ENCODE peak calls at places on chromosomes 2 and 18, in eight cellular contexts. F is GM23248, U is MCF 10A, E is dermis blood vessel endothelial cell, Y is mammary epithelial cell, V is kidney tubule cell, Z is brain microvascular endothelial cell, W is globus pallidus. B is an unnamed sample.
A peak's percentile ranks its signal among the peaks of the same experiment; 100 is the strongest.

GRCh38 chr2:75287624-75288313 is 88.4 kb upstream of the TACR1 start:
- DNase-seq in F (no peak), U (no peak), E (no peak), Y (no peak), V (peak; percentile 17), Z (no peak), W (peak; percentile 10), B (no peak)

GRCh38 chr2:1649103-1649870 is 95.0 kb downstream of the PXDN start:
- DNase-seq in F (no peak), U (no peak), E (no peak), Y (no peak), V (no peak), Z (no peak), W (no peak), B (no peak)

GRCh38 chr2:184596819-184597411 is 1.4 kb upstream of the ZNF804A start:
- DNase-seq in F (peak; percentile 69), U (peak; percentile 27), E (no peak), Y (no peak), V (peak; percentile 7), Z (peak; percentile 38), W (peak; percentile 26), B (peak; percentile 1)

GRCh38 chr2:50126845-50127244 is 905.1 kb downstream of the NRXN1 start:
- DNase-seq in F (no peak), U (no peak), E (no peak), Y (no peak), V (no peak), Z (no peak), W (peak; percentile 7), B (no peak)

GRCh38 chr2:55862673-55863390 is 60.8 kb downstream of the EFEMP1 start:
- DNase-seq in F (peak; percentile 99), U (peak; percentile 98), E (peak; percentile 99), Y (peak; percentile 99), V (peak; percentile 98), Z (peak; percentile 98), W (no peak), B (peak; percentile 60)

GRCh38 chr18:61896118-61896517 is 3.3 kb upstream of the RNF152 start:
- DNase-seq in F (no peak), U (no peak), E (no peak), Y (no peak), V (no peak), Z (no peak), W (no peak), B (no peak)

GRCh38 chr2:68292108-68292710 is 27.5 kb downstream of the CNRIP1 start:
- DNase-seq in F (peak; percentile 50), U (peak; percentile 59), E (peak; percentile 42), Y (peak; percentile 21), V (peak; percentile 31), Z (peak; percentile 11), W (no peak), B (peak; percentile 51)

GRCh38 chr2:148602918-148603561 is 41.5 kb upstream of the EPC2 start:
- DNase-seq in F (no peak), U (no peak), E (no peak), Y (no peak), V (no peak), Z (no peak), W (no peak), B (no peak)

GRCh38 chr2:240896394-240896793 is 438 bp upstream of the MAB21L4 start:
- DNase-seq in F (no peak), U (no peak), E (no peak), Y (no peak), V (no peak), Z (no peak), W (no peak), B (no peak)

GRCh38 chr2:195501746-195502145 is 155.3 kb upstream of the SLC39A10 start:
- DNase-seq in F (no peak), U (peak; percentile 69), E (no peak), Y (peak; percentile 79), V (peak; percentile 15), Z (no peak), W (no peak), B (no peak)

GRCh38 chr2:168008796-168009195 is 238.6 kb downstream of the STK39 start:
- DNase-seq in F (no peak), U (no peak), E (no peak), Y (no peak), V (no peak), Z (no peak), W (no peak), B (no peak)

GRCh38 chr2:133045787-133046186 is 375.8 kb upstream of the LYPD1 start:
- DNase-seq in F (no peak), U (peak; percentile 1), E (no peak), Y (peak; percentile 59), V (peak; percentile 27), Z (peak; percentile 41), W (no peak), B (peak; percentile 30)

GRCh38 chr18:46466236-46467160 is 190.5 kb downstream of the LOXHD1 start:
- DNase-seq in F (no peak), U (no peak), E (no peak), Y (no peak), V (no peak), Z (no peak), W (no peak), B (no peak)

GRCh38 chr2:98467082-98467536 is 22.5 kb downstream of the INPP4A start:
- DNase-seq in F (no peak), U (no peak), E (no peak), Y (no peak), V (no peak), Z (no peak), W (no peak), B (no peak)

GRCh38 chr2:119485336-119486110 is 38.8 kb downstream of the SCTR start:
- DNase-seq in F (peak; percentile 10), U (no peak), E (no peak), Y (no peak), V (no peak), Z (no peak), W (no peak), B (no peak)